ENCODE peak calls at places on chromosomes 13 and 19, in eight cellular contexts. K, S, Z, P, J, A, H and R are unnamed samples.

GRCh38 chr19:3115411-3115810 is 20.4 kb upstream of the GNA15 start:
- DNase-seq in K (no peak), S (no peak), Z (no peak), P (no peak), J (no peak), A (no peak), H (no peak), R (no peak)

GRCh38 chr19:16814526-16815100 is 14.6 kb upstream of the SIN3B start:
- DNase-seq in K (no peak), S (peak; percentile 57), Z (no peak), P (peak; percentile 46), J (no peak), A (peak; percentile 52), H (no peak), R (peak; percentile 48)

GRCh38 chr13:43229506-43229905 is 206.1 kb downstream of the DNAJC15 start:
- DNase-seq in K (no peak), S (peak; percentile 85), Z (no peak), P (peak; percentile 87), J (no peak), A (peak; percentile 81), H (no peak), R (peak; percentile 79)

GRCh38 chr13:29125934-29126424 is 305.8 kb downstream of the MTUS2 start:
- DNase-seq in K (no peak), S (no peak), Z (no peak), P (no peak), J (no peak), A (no peak), H (no peak), R (no peak)

GRCh38 chr19:7658219-7658686 is 10.6 kb upstream of the RETN start:
- DNase-seq in K (no peak), S (no peak), Z (no peak), P (no peak), J (peak; percentile 54), A (no peak), H (peak; percentile 68), R (no peak)

GRCh38 chr19:1992759-1993260 is 22.7 kb downstream of the BTBD2 start:
- DNase-seq in K (peak; percentile 62), S (no peak), Z (peak; percentile 79), P (no peak), J (peak; percentile 37), A (no peak), H (peak; percentile 85), R (no peak)

GRCh38 chr13:61113140-61113658 is 302.4 kb downstream of the PCDH20 start:
- DNase-seq in K (no peak), S (no peak), Z (no peak), P (no peak), J (no peak), A (no peak), H (no peak), R (no peak)

GRCh38 chr13:73480784-73481183 is 422.0 kb downstream of the KLF5 start:
- DNase-seq in K (no peak), S (no peak), Z (no peak), P (no peak), J (no peak), A (no peak), H (no peak), R (no peak)

GRCh38 chr19:10093295-10094186 is 7.4 kb downstream of the SHFL start:
- DNase-seq in K (peak; percentile 24), S (no peak), Z (no peak), P (no peak), J (no peak), A (no peak), H (no peak), R (no peak)

GRCh38 chr13:50780201-50781015 is 63.1 kb downstream of the DLEU7 start:
- DNase-seq in K (peak; percentile 41), S (no peak), Z (no peak), P (no peak), J (no peak), A (peak; percentile 50), H (no peak), R (peak; percentile 33)

GRCh38 chr19:52722062-52723005 is 12.5 kb downstream of the ZNF611 start:
- DNase-seq in K (peak; percentile 98), S (peak; percentile 88), Z (no peak), P (peak; percentile 93), J (no peak), A (peak; percentile 74), H (no peak), R (peak; percentile 61)

GRCh38 chr19:6510618-6511017 is 8.5 kb upstream of the TUBB4A start:
- DNase-seq in K (no peak), S (no peak), Z (no peak), P (no peak), J (no peak), A (no peak), H (peak; percentile 33), R (no peak)

GRCh38 chr13:26482451-26483197 is 74.9 kb upstream of the WASF3 start:
- DNase-seq in K (peak; percentile 86), S (peak; percentile 75), Z (peak; percentile 74), P (peak; percentile 74), J (peak; percentile 72), A (peak; percentile 62), H (peak; percentile 91), R (peak; percentile 53)

GRCh38 chr13:58946274-58946673 is 1217.5 kb downstream of the DIAPH3 start:
- DNase-seq in K (no peak), S (peak; percentile 32), Z (no peak), P (no peak), J (no peak), A (peak; percentile 43), H (no peak), R (peak; percentile 50)

GRCh38 chr19:3609779-3610719 is 3.4 kb upstream of the TBXA2R start:
- DNase-seq in K (no peak), S (no peak), Z (no peak), P (no peak), J (no peak), A (no peak), H (no peak), R (no peak)

GRCh38 chr19:8639821-8640401 is 9.5 kb downstream of the NFILZ start:
- DNase-seq in K (no peak), S (no peak), Z (no peak), P (no peak), J (peak; percentile 57), A (no peak), H (no peak), R (no peak)

DNA sequence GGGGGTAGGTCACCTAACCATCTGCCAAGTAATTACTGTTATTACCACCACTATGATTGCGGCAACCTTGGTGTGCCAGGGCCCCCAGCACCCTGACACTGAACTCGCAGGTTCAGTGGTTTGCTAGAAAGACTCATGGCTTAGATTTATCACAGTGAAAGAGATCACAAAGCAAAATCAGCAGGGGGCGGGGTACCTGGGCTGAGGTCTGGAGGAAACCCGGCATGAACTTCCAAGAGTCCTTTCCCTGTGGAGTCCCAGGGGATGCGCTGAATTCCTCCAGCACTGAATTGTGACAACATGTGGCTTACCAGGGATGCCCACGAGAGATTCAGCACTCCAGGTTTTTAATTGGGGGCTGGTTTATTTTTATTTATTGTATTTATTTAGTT is 6.8 kb downstream of the CCDC9 start:
- DNase-seq in K (no peak), S (no peak), Z (no peak), P (no peak), J (no peak), A (no peak), H (no peak), R (no peak)
- H3K9ac ChIP-seq in K (no peak overlapping the region), S (no peak overlapping the region), Z (no peak overlapping the region), P (no peak overlapping the region), J (no peak overlapping the region), A (no peak overlapping the region), H (no peak overlapping the region), R (no peak overlapping the region)

DNA sequence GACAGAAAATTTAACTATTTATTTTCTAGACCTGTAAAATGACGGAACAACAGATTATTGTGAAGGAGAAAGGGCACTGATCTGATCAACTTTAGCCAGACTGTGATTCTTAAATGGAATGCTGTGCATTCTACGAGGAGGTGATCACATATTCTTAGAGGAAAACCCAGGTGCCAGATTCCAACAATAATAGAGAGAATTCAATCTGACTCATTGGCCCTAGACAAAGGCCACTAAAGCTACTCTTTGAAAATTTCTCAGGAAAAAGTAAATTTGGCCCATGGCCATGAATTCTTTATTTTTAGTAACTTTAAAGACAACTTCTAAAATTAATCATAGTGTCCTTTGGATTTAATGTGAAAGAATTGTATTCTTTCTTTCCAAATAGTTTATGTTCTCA is 58.6 kb upstream of the POSTN start:
- DNase-seq in K (peak; percentile 83), S (peak; percentile 27), Z (no peak), P (peak; percentile 71), J (no peak), A (peak; percentile 90), H (no peak), R (peak; percentile 87)
- H2AFZ ChIP-seq in K (no peak overlapping the region), S (no peak overlapping the region), Z (no peak overlapping the region), P (no peak overlapping the region), J (no peak overlapping the region), A (no peak overlapping the region), H (no peak overlapping the region), R (no peak overlapping the region)

DNA sequence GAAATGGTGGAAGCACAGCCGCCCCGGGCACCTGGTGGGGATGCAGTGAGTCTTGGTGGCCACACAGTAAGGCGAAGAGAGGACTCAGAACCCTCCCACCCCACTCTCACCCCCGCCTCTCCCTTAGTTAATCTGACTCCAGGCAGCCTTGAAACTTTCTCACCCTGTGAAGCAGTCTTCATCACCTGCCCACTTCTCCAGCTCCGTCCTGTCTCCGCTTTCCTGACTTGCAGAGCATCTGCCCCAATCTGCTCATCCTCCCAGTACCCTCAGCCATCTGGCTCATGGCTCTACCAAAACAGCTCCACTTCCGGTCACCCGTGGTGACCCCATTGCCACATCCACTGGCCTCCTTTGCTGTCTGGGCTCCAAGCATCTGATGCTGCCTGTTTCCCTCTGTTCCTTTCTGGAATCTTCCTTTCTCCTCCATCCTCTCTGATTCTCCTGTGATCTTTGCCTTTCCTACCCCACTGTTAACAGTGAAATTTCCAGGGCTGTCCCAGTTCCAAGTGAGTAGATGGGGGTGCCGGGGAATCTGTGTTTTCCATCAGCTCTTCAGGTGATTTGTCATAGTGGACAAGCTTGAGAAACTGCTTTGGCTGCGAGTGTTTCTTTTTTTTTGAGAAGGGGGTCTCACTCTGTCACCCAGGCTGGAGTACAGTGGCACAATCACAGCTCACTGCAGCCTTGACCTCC is 4.3 kb downstream of the USF2 start:
- DNase-seq in K (no peak), S (no peak), Z (no peak), P (no peak), J (no peak), A (no peak), H (no peak), R (no peak)
- H3K9ac ChIP-seq in K (no peak overlapping the region), S (no peak overlapping the region), Z (no peak overlapping the region), P (no peak overlapping the region), J (no peak overlapping the region), A (no peak overlapping the region), H (no peak overlapping the region), R (no peak overlapping the region)

GRCh38 chr13:52922961-52923360 is 74.5 kb upstream of the PCDH8 start:
- DNase-seq in K (no peak), S (no peak), Z (no peak), P (no peak), J (no peak), A (no peak), H (no peak), R (no peak)

GRCh38 chr13:52925775-52926285 is 77.4 kb upstream of the PCDH8 start:
- DNase-seq in K (no peak), S (no peak), Z (no peak), P (no peak), J (no peak), A (no peak), H (no peak), R (no peak)

GRCh38 chr13:52926971-52927370 is 78.5 kb upstream of the PCDH8 start:
- DNase-seq in K (no peak), S (no peak), Z (no peak), P (no peak), J (no peak), A (no peak), H (no peak), R (no peak)

GRCh38 chr13:52925221-52925620 is 76.8 kb upstream of the PCDH8 start:
- DNase-seq in K (no peak), S (no peak), Z (no peak), P (no peak), J (no peak), A (no peak), H (no peak), R (no peak)

GRCh38 chr13:52924241-52925148 is 76.1 kb upstream of the PCDH8 start:
- DNase-seq in K (no peak), S (no peak), Z (no peak), P (no peak), J (no peak), A (no peak), H (no peak), R (no peak)
- H2AFZ ChIP-seq in K (no peak overlapping the region), S (no peak overlapping the region), Z (no peak overlapping the region), P (no peak overlapping the region), J (peak overlapping the region; percentile 52), A (no peak overlapping the region), H (no peak overlapping the region), R (no peak overlapping the region)